ENCODE peak calls at places on chromosome 2, in nine cellular contexts. U is heart right ventricle, P is heart left ventricle, Y is hepatocyte, C is neural progenitor cell, A is cardiac fibroblast, X is lung, Z is PC-9, D is AG04449. S is an unnamed sample.

GRCh38 chr2:160043265-160043664 is 19.1 kb downstream of the PLA2R1 start:
- DNase-seq in Z (peak), P (no peak), Y (no peak), C (no peak), D (no peak), X (no peak), U (no peak), A (no peak), S (peak)

GRCh38 chr2:200681731-200682130 is 95.9 kb downstream of the AOX1 start:
- DNase-seq in Y (no peak), Z (no peak), U (no peak), X (no peak), C (no peak), P (no peak), A (peak), D (no peak), S (no peak)

GRCh38 chr2:59664946-59665345 is 888.5 kb downstream of the BCL11A start:
- DNase-seq in P (no peak), U (no peak), X (no peak), Y (no peak), A (no peak), C (no peak), D (no peak), Z (no peak), S (no peak)

GRCh38 chr2:241764272-241765241 is 12.1 kb upstream of the GAL3ST2 start:
- DNase-seq in D (no peak), A (no peak), Y (no peak), Z (no peak), U (no peak), C (peak), X (no peak), P (no peak), S (no peak)

GRCh38 chr2:215903208-215903607 is 110.1 kb downstream of the MREG start:
- DNase-seq in X (no peak), Z (no peak), D (no peak), C (no peak), U (no peak), P (no peak), Y (no peak), A (no peak), S (peak)

GRCh38 chr2:35337922-35338321 is 1017.7 kb upstream of the CRIM1 start:
- DNase-seq in C (no peak), U (no peak), P (no peak), X (no peak), A (no peak), Y (no peak), D (no peak), Z (no peak), S (no peak)

GRCh38 chr2:161246301-161246700 is 61.9 kb upstream of the PSMD14 start:
- DNase-seq in X (no peak), Z (no peak), P (no peak), Y (no peak), A (no peak), U (no peak), D (no peak), C (peak), S (no peak)

GRCh38 chr2:44623622-44624351 is 262.0 kb downstream of the CAMKMT start:
- DNase-seq in Z (no peak), X (no peak), C (no peak), U (no peak), A (no peak), D (no peak), P (no peak), Y (no peak), S (no peak)

GRCh38 chr2:114192362-114192761 is 250.1 kb upstream of the DPP10 start:
- DNase-seq in A (no peak), X (no peak), Y (peak), Z (no peak), C (no peak), U (no peak), D (no peak), P (no peak), S (peak)

GRCh38 chr2:117745537-117745936 is 69.0 kb upstream of the DDX18 start:
- DNase-seq in Y (no peak), C (peak), Z (no peak), A (no peak), P (no peak), D (no peak), X (no peak), U (no peak), S (no peak)

GRCh38 chr2:26979761-26980160 is 9.3 kb downstream of the MAPRE3 start:
- DNase-seq in Y (no peak), U (no peak), X (no peak), P (no peak), Z (no peak), A (peak), D (no peak), C (no peak), S (no peak)

GRCh38 chr2:160666019-160666676 is 172.5 kb upstream of the RBMS1 start:
- DNase-seq in Y (peak), Z (peak), P (no peak), C (no peak), X (no peak), A (peak), U (peak), D (peak), S (peak)

GRCh38 chr2:144357623-144358400 is 162.1 kb downstream of the ZEB2 start:
- DNase-seq in Y (peak), X (no peak), U (peak), C (no peak), D (peak), P (no peak), A (peak), Z (peak), S (peak)

GRCh38 chr2:172823451-172823850 is 87.8 kb downstream of the RAPGEF4 start:
- DNase-seq in X (no peak), C (no peak), D (no peak), P (no peak), Y (no peak), Z (no peak), A (no peak), U (no peak), S (no peak)

GRCh38 chr2:46325178-46325928 is 28.1 kb downstream of the EPAS1 start:
- DNase-seq in A (no peak), Z (peak), Y (no peak), U (no peak), D (no peak), P (no peak), C (no peak), X (no peak), S (peak)

GRCh38 chr2:128734521-128735295 is 416.0 kb upstream of the HS6ST1 start:
- DNase-seq in X (peak), P (no peak), U (no peak), Z (no peak), C (no peak), A (peak), D (no peak), Y (no peak), S (no peak)
- TF ChIP-seq CTCF in X (no peak), P (no peak), U (no peak), Z (no peak), C (no peak), A (no peak), D (no peak), Y (no peak), S (no peak)

DNA sequence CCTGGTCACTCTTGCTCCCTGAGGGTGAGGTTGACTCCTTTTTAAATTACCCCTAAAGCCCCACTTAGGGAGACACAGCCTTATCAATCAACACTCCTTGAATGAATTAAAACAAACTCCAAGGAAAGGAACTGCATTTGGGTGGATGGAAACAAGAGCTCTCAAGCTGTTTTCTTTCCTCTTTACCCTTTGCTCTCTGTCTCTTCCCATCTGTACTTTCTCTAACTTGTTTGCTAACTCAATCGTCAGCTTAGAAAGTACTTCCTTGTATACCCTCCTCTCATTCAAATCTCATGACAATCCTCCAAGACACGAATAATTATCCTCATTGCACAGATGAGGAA is 32.8 kb downstream of the ZFP36L2 start:
- DNase-seq in C (no peak), X (no peak), Z (no peak), Y (no peak), A (no peak), U (no peak), D (no peak), P (no peak), S (no peak)
- H3K4me3 ChIP-seq in C (no peak), X (no peak), Z (no peak), Y (no peak), A (no peak), U (no peak), D (no peak), P (no peak), S (no peak)

GRCh38 chr2:136238552-136239346 is 120.8 kb upstream of the CXCR4 start:
- DNase-seq in U (no peak), D (no peak), P (no peak), X (no peak), C (peak), Z (peak), Y (no peak), A (peak), S (peak)
- TF ChIP-seq CTCF in U (no peak), D (no peak), P (no peak), X (no peak), C (no peak), Z (no peak), Y (no peak), A (no peak), S (no peak)

DNA sequence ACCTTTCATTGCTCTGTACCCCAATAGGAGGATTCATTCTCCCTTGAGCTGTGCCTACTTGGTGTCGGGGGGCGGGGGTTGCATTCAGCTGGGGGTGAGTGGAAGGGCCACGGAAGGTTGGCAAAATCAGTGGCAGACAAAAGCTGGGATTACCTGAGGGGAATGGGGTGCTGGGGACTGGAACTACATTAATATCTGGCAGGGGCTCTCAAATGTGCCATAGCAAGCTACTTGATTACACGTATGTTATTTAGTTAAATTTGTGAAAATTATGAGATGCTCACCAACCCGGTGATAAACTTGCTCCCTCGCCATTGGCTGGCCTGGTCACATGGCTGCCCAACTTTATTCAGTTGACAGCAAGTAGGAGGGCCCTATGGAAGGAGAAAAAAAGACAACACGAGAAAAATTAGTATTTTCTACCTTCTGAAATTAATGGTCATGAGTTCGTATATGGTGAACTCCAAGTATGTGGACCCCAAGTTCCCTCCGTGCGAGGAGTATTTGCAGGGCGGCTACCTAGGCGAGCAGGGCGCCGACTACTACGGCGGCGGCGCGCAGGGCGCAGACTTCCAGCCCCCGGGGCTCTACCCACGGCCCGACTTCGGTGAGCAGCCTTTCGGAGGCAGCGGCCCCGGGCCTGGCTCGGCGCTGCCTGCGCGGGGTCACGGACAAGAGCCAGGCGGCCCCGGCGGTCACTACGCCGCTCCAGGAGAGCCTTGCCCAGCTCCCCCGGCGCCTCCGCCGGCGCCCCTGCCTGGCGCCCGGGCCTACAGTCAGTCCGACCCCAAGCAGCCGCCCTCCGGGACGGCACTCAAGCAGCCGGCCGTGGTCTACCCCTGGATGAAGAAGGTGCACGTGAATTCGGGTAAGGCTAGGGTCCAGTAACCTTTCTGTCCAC is at the start of gene HOXD4:
- DNase-seq in U (no peak), Z (no peak), C (peak), Y (no peak), A (no peak), X (no peak), D (no peak), P (no peak), S (no peak)
- H3K4me3 ChIP-seq in U (no peak), Z (no peak), C (no peak), Y (no peak), A (no peak), X (no peak), D (peak), P (peak), S (no peak)